ENCODE peak calls at places on chromosome 3, in seven cellular contexts. U is AG04450, G is sigmoid colon, O is transverse colon, I is heart right ventricle, Y is colonic mucosa, D is HL-60. M is an unnamed sample.

GRCh38 chr3:38587548-38588131 is 61.8 kb downstream of the SCN5A start:
- DNase-seq in U (no peak), G (no peak), O (peak; percentile 2), I (no peak), Y (no peak), D (no peak), M (peak; percentile 65)

GRCh38 chr3:161042023-161042501 is 63.1 kb downstream of the B3GALNT1 start:
- DNase-seq in U (no peak), G (no peak), O (no peak), I (no peak), Y (no peak), D (no peak), M (no peak)

GRCh38 chr3:129320261-129320660 is 41.6 kb downstream of the HMCES start:
- DNase-seq in U (no peak), G (peak; percentile 56), O (no peak), I (no peak), Y (no peak), D (no peak), M (no peak)

GRCh38 chr3:134242649-134243637 is 7.7 kb downstream of the RYK start:
- DNase-seq in U (peak; percentile 69), G (no peak), O (no peak), I (no peak), Y (no peak), D (peak; percentile 68), M (no peak)

GRCh38 chr3:187368251-187368733 is at the start of gene RTP4:
- DNase-seq in U (no peak), G (no peak), O (no peak), I (no peak), Y (peak; percentile 53), D (no peak), M (no peak)

GRCh38 chr3:170078620-170079281 is 41.0 kb downstream of the GPR160 start:
- DNase-seq in U (no peak), G (no peak), O (no peak), I (no peak), Y (no peak), D (no peak), M (no peak)

GRCh38 chr3:52240059-52240885 is 1.3 kb upstream of the TWF2 start:
- DNase-seq in U (peak; percentile 87), G (peak; percentile 87), O (peak; percentile 62), I (no peak), Y (peak; percentile 70), D (peak; percentile 83), M (no peak)

GRCh38 chr3:107676469-107677309 is 153.9 kb downstream of the BBX start:
- DNase-seq in U (no peak), G (no peak), O (no peak), I (no peak), Y (no peak), D (no peak), M (no peak)

GRCh38 chr3:57557088-57557537 is 1.0 kb downstream of the PDE12 start:
- DNase-seq in U (no peak), G (no peak), O (peak; percentile 29), I (no peak), Y (peak; percentile 41), D (no peak), M (no peak)

GRCh38 chr3:189961525-189962161 is 159.1 kb downstream of the P3H2 start:
- DNase-seq in U (peak; percentile 56), G (peak; percentile 85), O (peak; percentile 82), I (peak; percentile 60), Y (peak; percentile 82), D (peak; percentile 17), M (peak; percentile 60)

GRCh38 chr3:81492048-81492447 is 269.4 kb downstream of the GBE1 start:
- DNase-seq in U (no peak), G (no peak), O (no peak), I (no peak), Y (no peak), D (no peak), M (no peak)

GRCh38 chr3:122940628-122941086 is 86.9 kb downstream of the SEMA5B start:
- DNase-seq in U (no peak), G (peak; percentile 77), O (no peak), I (peak; percentile 43), Y (no peak), D (no peak), M (no peak)

GRCh38 chr3:134153761-134154160 is 96.9 kb downstream of the RYK start:
- DNase-seq in U (no peak), G (no peak), O (no peak), I (no peak), Y (no peak), D (no peak), M (no peak)

GRCh38 chr3:48268936-48269551 is 28.1 kb downstream of the ZNF589 start:
- DNase-seq in U (no peak), G (no peak), O (peak; percentile 47), I (no peak), Y (peak; percentile 48), D (no peak), M (no peak)

GRCh38 chr3:5006755-5007202 is 27.5 kb downstream of the BHLHE40 start:
- DNase-seq in U (no peak), G (peak; percentile 63), O (no peak), I (no peak), Y (no peak), D (no peak), M (no peak)

DNA sequence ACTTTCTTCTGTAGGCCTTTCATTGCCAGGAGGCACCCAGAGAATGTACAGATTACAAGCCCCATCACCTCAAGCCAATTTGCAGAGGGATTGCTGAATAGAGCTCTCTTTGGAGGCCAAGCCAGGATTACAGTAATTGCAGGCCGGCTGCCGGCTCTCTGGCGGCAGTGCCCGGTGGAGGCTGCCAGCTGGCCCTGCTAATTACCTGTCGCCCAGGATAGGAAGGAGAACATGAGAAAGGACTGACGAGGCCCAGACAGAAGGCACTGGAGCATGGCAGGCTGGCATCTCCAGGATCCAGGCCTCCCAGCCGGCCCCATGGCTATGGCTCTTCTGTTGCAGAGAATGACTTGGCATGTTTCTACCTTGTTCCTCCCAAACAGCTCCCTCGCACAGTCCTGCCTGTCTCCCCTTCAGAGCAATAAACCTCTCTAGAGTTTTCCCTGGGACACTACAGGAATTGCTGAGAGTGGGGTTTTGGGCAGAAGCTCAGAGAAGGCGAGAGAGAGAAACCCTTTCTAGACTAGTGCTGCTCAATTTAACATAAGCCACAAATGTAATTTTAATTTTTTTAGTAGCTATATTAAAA is 273.6 kb upstream of the PROK2 start:
- DNase-seq in U (no peak), G (peak; percentile 70), O (no peak), I (peak; percentile 56), Y (no peak), D (no peak), M (no peak)
- TF ChIP-seq CTCF in U (no peak), G (no peak), O (no peak), I (no peak), Y (no peak), D (no peak), M (no peak)

GRCh38 chr3:158102660-158103085 is 3.5 kb downstream of the SHOX2 start:
- DNase-seq in U (no peak), G (no peak), O (no peak), I (no peak), Y (no peak), D (no peak), M (peak; percentile 36)
- H3K27me3 ChIP-seq in U (peaks cover 93% of the 10 kb centered on the region), G (peaks cover 100% of the 10 kb centered on the region), O (peaks cover 100% of the 10 kb centered on the region), I (peaks cover 98% of the 10 kb centered on the region), Y (peaks cover 90% of the 10 kb centered on the region), D (no peaks in the 10 kb centered on the region), M (peaks cover 100% of the 10 kb centered on the region)

GRCh38 chr3:115626006-115626409 is 2.7 kb downstream of the GAP43 start:
- DNase-seq in U (no peak), G (no peak), O (no peak), I (no peak), Y (no peak), D (no peak), M (no peak)

GRCh38 chr3:115624898-115625297 is 1.6 kb downstream of the GAP43 start:
- DNase-seq in U (no peak), G (no peak), O (no peak), I (no peak), Y (no peak), D (no peak), M (no peak)

GRCh38 chr3:115626711-115627110 is 3.4 kb downstream of the GAP43 start:
- DNase-seq in U (no peak), G (no peak), O (no peak), I (no peak), Y (no peak), D (no peak), M (no peak)

GRCh38 chr3:115628075-115628412 is 4.7 kb downstream of the GAP43 start:
- DNase-seq in U (no peak), G (no peak), O (no peak), I (no peak), Y (no peak), D (no peak), M (no peak)

DNA sequence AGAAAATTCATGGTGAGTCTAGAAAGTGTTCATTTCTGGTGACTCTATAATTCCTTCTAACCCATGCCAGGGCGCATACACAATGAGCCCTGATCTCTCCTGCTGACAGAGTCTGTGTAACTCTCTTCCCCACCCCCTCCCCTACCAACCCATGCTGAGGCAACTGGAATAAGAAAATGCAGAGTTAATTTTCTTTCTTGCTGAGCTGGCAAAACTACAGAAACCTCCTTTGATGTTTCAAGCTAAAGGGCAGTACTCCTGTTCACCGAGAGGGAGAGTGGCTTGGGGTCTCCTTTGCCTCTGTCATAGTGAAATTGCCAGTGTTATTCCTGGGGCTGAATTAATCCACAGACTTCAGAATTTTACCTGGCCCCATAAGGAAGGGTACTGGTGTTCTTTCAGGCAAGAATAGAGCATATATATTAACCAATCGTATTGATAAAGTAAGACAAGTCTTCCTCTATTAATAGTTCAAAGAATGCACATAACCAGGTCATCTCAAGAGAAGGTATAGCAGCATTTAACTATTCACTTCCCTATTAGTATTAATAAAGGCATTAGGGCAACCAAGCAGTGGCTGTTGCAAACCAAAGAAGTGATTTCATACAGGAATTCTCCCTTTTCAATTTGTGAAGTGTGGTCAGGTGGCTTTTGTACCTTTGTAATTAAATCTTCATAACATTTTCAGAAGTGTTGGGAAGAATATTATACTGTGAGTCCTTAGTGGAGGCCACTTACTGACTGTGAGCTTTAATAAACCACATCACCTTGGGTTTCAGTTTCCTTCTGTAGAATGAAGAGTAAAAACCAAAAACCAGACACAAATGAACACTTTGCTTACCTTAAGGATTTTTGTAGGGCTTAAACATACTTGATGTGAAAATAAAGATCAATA is 4.1 kb downstream of the GAP43 start:
- DNase-seq in U (no peak), G (no peak), O (no peak), I (no peak), Y (no peak), D (no peak), M (no peak)
- TF ChIP-seq CTCF in U (no peak), G (no peak), O (no peak), I (no peak), Y (no peak), D (no peak), M (no peak)

GRCh38 chr3:10777627-10778026 is 38.4 kb upstream of the SLC6A11 start:
- DNase-seq in U (no peak), G (no peak), O (no peak), I (no peak), Y (peak; percentile 5), D (no peak), M (no peak)

GRCh38 chr3:10774129-10774670 is 41.8 kb upstream of the SLC6A11 start:
- DNase-seq in U (no peak), G (no peak), O (no peak), I (no peak), Y (peak; percentile 4), D (no peak), M (no peak)

GRCh38 chr3:10774825-10775224 is 41.2 kb upstream of the SLC6A11 start:
- DNase-seq in U (no peak), G (no peak), O (no peak), I (no peak), Y (no peak), D (no peak), M (no peak)

GRCh38 chr3:10775828-10776227 is 40.2 kb upstream of the SLC6A11 start:
- DNase-seq in U (no peak), G (no peak), O (no peak), I (no peak), Y (peak; percentile 3), D (no peak), M (no peak)

GRCh38 chr3:10775259-10775658 is 40.8 kb upstream of the SLC6A11 start:
- DNase-seq in U (no peak), G (no peak), O (no peak), I (no peak), Y (peak; percentile 3), D (no peak), M (no peak)
- H3K27me3 ChIP-seq in U (no peaks in the 10 kb centered on the region), G (no peaks in the 10 kb centered on the region), O (peaks cover 14% of the 10 kb centered on the region), I (peaks cover 57% of the 10 kb centered on the region), Y (no peaks in the 10 kb centered on the region), D (no peaks in the 10 kb centered on the region), M (peaks cover 56% of the 10 kb centered on the region)